ENCODE peak calls at places on chromosomes 4 and X, in four cellular contexts. One of them, this sample, is unnamed.

GRCh38 chrX:150482537-150483217 is 85.7 kb upstream of the MTM1 start:
- DNase-seq in adrenal gland: peak; percentile 47
- DNase-seq in HepG2: peak; percentile 9
- DNase-seq in IMR-90: peak; percentile 85
- DNase-seq in this sample: peak; percentile 58

GRCh38 chrX:102846544-102847236 is 90.4 kb upstream of the RAB40AL start:
- DNase-seq in HepG2: no peak
- DNase-seq in IMR-90: peak; percentile 73
- DNase-seq in adrenal gland: no peak
- DNase-seq in this sample: no peak

GRCh38 chrX:50812995-50813842 is 775 bp downstream of the SHROOM4 start:
- DNase-seq in IMR-90: peak; percentile 46
- DNase-seq in HepG2: no peak
- DNase-seq in adrenal gland: peak; percentile 40
- DNase-seq in this sample: peak; percentile 52

GRCh38 chr4:25694466-25694865 is 38.8 kb downstream of the SLC34A2 start:
- DNase-seq in adrenal gland: no peak
- DNase-seq in HepG2: no peak
- DNase-seq in IMR-90: peak; percentile 1
- DNase-seq in this sample: peak; percentile 38

GRCh38 chr4:104418313-104418712 is 76.4 kb downstream of the CXXC4 start:
- DNase-seq in HepG2: no peak
- DNase-seq in adrenal gland: no peak
- DNase-seq in IMR-90: no peak
- DNase-seq in this sample: peak; percentile 14

GRCh38 chr4:109429545-109429944 is 4.1 kb upstream of the SEC24B start:
- DNase-seq in HepG2: no peak
- DNase-seq in IMR-90: no peak
- DNase-seq in adrenal gland: no peak
- DNase-seq in this sample: no peak

GRCh38 chr4:55411621-55412020 is 15.9 kb downstream of the TMEM165 start:
- DNase-seq in adrenal gland: no peak
- DNase-seq in IMR-90: peak; percentile 37
- DNase-seq in HepG2: no peak
- DNase-seq in this sample: no peak

GRCh38 chr4:89268572-89269180 is 38.9 kb downstream of the GPRIN3 start:
- DNase-seq in IMR-90: no peak
- DNase-seq in adrenal gland: no peak
- DNase-seq in HepG2: no peak
- DNase-seq in this sample: no peak

GRCh38 chrX:148024425-148025148 is 43.5 kb downstream of the FMR1NB start:
- DNase-seq in HepG2: no peak
- DNase-seq in IMR-90: no peak
- DNase-seq in adrenal gland: no peak
- DNase-seq in this sample: no peak

GRCh38 chr4:26030260-26030667 is 116.2 kb downstream of the SMIM20 start:
- DNase-seq in IMR-90: no peak
- DNase-seq in adrenal gland: no peak
- DNase-seq in HepG2: no peak
- DNase-seq in this sample: no peak

GRCh38 chr4:95155759-95156451 is 392.9 kb downstream of the UNC5C start:
- DNase-seq in IMR-90: peak; percentile 41
- DNase-seq in adrenal gland: no peak
- DNase-seq in HepG2: peak; percentile 13
- DNase-seq in this sample: peak; percentile 54

GRCh38 chr4:951186-951585 is 18.9 kb downstream of the TMEM175 start:
- DNase-seq in adrenal gland: peak; percentile 13
- DNase-seq in IMR-90: no peak
- DNase-seq in HepG2: no peak
- DNase-seq in this sample: no peak

GRCh38 chrX:69493193-69493592 is 10.9 kb upstream of the NALF2 start:
- DNase-seq in HepG2: peak; percentile 44
- DNase-seq in adrenal gland: peak; percentile 62
- DNase-seq in IMR-90: no peak
- DNase-seq in this sample: peak; percentile 37

GRCh38 chr4:86551387-86551786 is 42.7 kb upstream of the PTPN13 start:
- DNase-seq in IMR-90: no peak
- DNase-seq in adrenal gland: no peak
- DNase-seq in HepG2: no peak
- DNase-seq in this sample: no peak

GRCh38 chr4:19214591-19214990 is 1037.1 kb upstream of the SLIT2 start:
- DNase-seq in HepG2: no peak
- DNase-seq in adrenal gland: no peak
- DNase-seq in IMR-90: peak; percentile 10
- DNase-seq in this sample: peak; percentile 10

GRCh38 chr4:81405900-81406401 is 65.8 kb downstream of the RASGEF1B start:
- DNase-seq in HepG2: peak; percentile 81
- DNase-seq in IMR-90: peak; percentile 77
- DNase-seq in adrenal gland: peak; percentile 60
- DNase-seq in this sample: peak; percentile 89

GRCh38 chrX:129808829-129809745 is 29.3 kb downstream of the SASH3 start:
- DNase-seq in HepG2: no peak
- DNase-seq in IMR-90: no peak
- DNase-seq in adrenal gland: no peak
- DNase-seq in this sample: no peak

GRCh38 chr4:4780634-4781287 is 78.7 kb upstream of the MSX1 start:
- DNase-seq in HepG2: no peak
- DNase-seq in adrenal gland: no peak
- DNase-seq in IMR-90: peak; percentile 88
- DNase-seq in this sample: no peak

GRCh38 chrX:110257889-110258288 is 60.0 kb downstream of the AMMECR1 start:
- DNase-seq in HepG2: no peak
- DNase-seq in adrenal gland: no peak
- DNase-seq in IMR-90: no peak
- DNase-seq in this sample: no peak

GRCh38 chrX:53263597-53264094 is 17.7 kb downstream of the IQSEC2 start:
- DNase-seq in IMR-90: peak; percentile 71
- DNase-seq in adrenal gland: peak; percentile 59
- DNase-seq in HepG2: no peak
- DNase-seq in this sample: no peak

GRCh38 chrX:48045410-48046311 is 25.8 kb downstream of the ZNF630 start:
- DNase-seq in IMR-90: peak; percentile 77
- DNase-seq in adrenal gland: peak; percentile 50
- DNase-seq in HepG2: peak; percentile 7
- DNase-seq in this sample: peak; percentile 40

GRCh38 chr4:128427832-128428366 is 140.3 kb upstream of the PGRMC2 start:
- DNase-seq in adrenal gland: peak; percentile 59
- DNase-seq in IMR-90: peak; percentile 68
- DNase-seq in HepG2: peak; percentile 66
- DNase-seq in this sample: peak; percentile 66

GRCh38 chr4:55355555-55355954 is 9.5 kb downstream of the SRD5A3 start:
- DNase-seq in IMR-90: no peak
- DNase-seq in adrenal gland: no peak
- DNase-seq in HepG2: no peak
- DNase-seq in this sample: no peak

GRCh38 chr4:154564311-154564710 is 1.5 kb downstream of the FGB start:
- DNase-seq in HepG2: no peak
- DNase-seq in adrenal gland: no peak
- DNase-seq in IMR-90: no peak
- DNase-seq in this sample: no peak

GRCh38 chr4:99209671-99210070 is 9.4 kb downstream of the ADH6 start:
- DNase-seq in HepG2: no peak
- DNase-seq in IMR-90: peak; percentile 71
- DNase-seq in adrenal gland: no peak
- DNase-seq in this sample: no peak

GRCh38 chr4:15649914-15650545 is 5.1 kb downstream of the FBXL5 start:
- DNase-seq in adrenal gland: peak; percentile 65
- DNase-seq in IMR-90: peak; percentile 63
- DNase-seq in HepG2: peak; percentile 59
- DNase-seq in this sample: peak; percentile 62

GRCh38 chr4:176438401-176438800 is 118.6 kb downstream of the SPCS3 start:
- DNase-seq in HepG2: no peak
- DNase-seq in adrenal gland: no peak
- DNase-seq in IMR-90: no peak
- DNase-seq in this sample: no peak

GRCh38 chr4:180310616-180311015 is 1932.6 kb upstream of the TENM3 start:
- DNase-seq in adrenal gland: no peak
- DNase-seq in HepG2: no peak
- DNase-seq in IMR-90: no peak
- DNase-seq in this sample: no peak

GRCh38 chrX:9848718-9849481 is 62.7 kb downstream of the SHROOM2 start:
- DNase-seq in adrenal gland: no peak
- DNase-seq in IMR-90: no peak
- DNase-seq in HepG2: no peak
- DNase-seq in this sample: no peak

GRCh38 chrX:138128025-138128671 is 562.2 kb downstream of the ZIC3 start:
- DNase-seq in adrenal gland: peak; percentile 26
- DNase-seq in IMR-90: peak; percentile 11
- DNase-seq in HepG2: peak; percentile 2
- DNase-seq in this sample: peak; percentile 40

GRCh38 chrX:153456161-153456560 is 10.3 kb upstream of the TREX2 start:
- DNase-seq in IMR-90: no peak
- DNase-seq in adrenal gland: no peak
- DNase-seq in HepG2: no peak
- DNase-seq in this sample: no peak

GRCh38 chr4:94486372-94486801 is 34.6 kb downstream of the PDLIM5 start:
- DNase-seq in adrenal gland: no peak
- DNase-seq in HepG2: no peak
- DNase-seq in IMR-90: peak; percentile 20
- DNase-seq in this sample: no peak

GRCh38 chrX:13857804-13858203 is 40.9 kb upstream of the GPM6B start:
- DNase-seq in adrenal gland: no peak
- DNase-seq in IMR-90: no peak
- DNase-seq in HepG2: no peak
- DNase-seq in this sample: no peak

DNA sequence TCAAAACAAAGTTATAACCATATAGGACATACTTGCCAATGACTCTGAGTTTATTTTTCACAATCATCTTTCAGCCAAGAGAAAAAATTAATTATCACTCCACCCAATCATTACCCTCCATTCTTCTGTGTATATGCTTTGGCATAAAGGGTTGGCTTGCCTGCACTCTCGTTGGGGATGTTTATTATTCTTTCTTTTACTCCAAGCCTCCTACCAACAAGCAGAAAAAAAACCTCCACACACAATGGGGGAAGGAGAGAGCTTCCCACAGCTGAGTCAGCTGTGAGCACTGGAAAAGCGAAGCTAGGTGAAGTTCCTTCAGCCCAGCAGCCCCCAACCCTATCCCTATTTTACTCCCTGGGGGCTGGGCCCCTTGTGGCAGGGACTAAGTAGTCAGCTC is 1.5 kb downstream of the OPHN1 start:
- DNase-seq in IMR-90: peak; percentile 66
- DNase-seq in HepG2: no peak
- DNase-seq in adrenal gland: no peak
- DNase-seq in this sample: no peak
- H3K27ac ChIP-seq in IMR-90: no peak overlapping the region
- H3K27ac ChIP-seq in HepG2: no peak overlapping the region
- H3K27ac ChIP-seq in adrenal gland: no peak overlapping the region
- H3K27ac ChIP-seq in this sample: peak overlapping the region; percentile 98

DNA sequence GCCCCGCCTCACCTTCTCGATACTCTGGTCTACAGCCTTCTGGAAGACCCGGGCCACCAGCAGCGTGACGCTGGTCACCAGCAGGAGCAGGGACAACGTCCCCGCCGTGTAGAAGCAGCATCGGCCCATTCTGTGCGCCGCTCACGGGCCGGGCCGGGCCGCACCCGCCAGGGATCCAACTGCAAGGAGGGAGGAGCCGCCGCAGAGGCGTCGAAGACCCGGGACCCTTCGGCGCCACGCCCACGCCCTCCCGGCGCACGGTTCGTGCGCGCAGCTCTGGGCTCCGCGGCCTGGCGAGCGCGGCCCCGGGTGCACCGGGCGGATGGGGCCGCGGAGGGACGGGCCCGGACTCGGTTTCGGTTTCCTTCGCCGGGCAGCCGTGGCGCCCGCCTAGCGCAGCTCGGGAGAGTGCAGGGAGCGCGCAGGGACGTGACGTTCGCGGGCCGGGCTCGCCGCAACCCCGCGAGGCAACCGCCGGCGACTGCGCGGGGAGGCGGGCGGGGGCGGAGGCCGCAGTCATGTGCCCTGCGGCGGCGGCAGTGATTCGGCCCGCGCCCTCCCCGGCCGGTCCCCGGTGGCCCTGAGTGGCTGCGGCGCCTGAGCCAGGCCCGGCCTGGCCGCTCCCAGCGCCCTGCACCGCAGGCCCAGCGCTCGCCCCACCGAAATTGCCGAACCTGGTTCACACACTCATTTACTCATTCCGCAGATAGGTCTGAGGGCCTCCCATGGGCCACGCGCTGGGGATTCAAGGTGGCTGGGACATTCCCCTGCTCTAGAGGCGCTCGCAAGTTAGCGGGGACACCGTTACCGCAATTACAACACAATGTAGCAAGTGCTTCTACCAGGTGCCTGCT is at the start of gene SCARB2:
- DNase-seq in adrenal gland: peak; percentile 90
- DNase-seq in IMR-90: peak; percentile 84
- DNase-seq in HepG2: peak; percentile 61
- DNase-seq in this sample: peak; percentile 94
- H3K4me1 ChIP-seq in adrenal gland: peaks cover 51% of the 10 kb centered on the region
- H3K4me1 ChIP-seq in IMR-90: peaks cover 11% of the 10 kb centered on the region
- H3K4me1 ChIP-seq in HepG2: peaks cover 69% of the 10 kb centered on the region
- H3K4me1 ChIP-seq in this sample: peaks cover 56% of the 10 kb centered on the region

GRCh38 chr4:2804973-2805501 is 12.2 kb downstream of the SH3BP2 start:
- DNase-seq in IMR-90: no peak
- DNase-seq in HepG2: no peak
- DNase-seq in adrenal gland: no peak
- DNase-seq in this sample: no peak
- TF ChIP-seq CTCF in IMR-90: no peak
- TF ChIP-seq CTCF in HepG2: no peak
- TF ChIP-seq CTCF in adrenal gland: no peak
- TF ChIP-seq CTCF in this sample: no peak

GRCh38 chr4:158018831-158019230 is 154.0 kb downstream of the GASK1B start:
- DNase-seq in IMR-90: no peak
- DNase-seq in HepG2: no peak
- DNase-seq in adrenal gland: no peak
- DNase-seq in this sample: no peak

GRCh38 chr4:158025131-158025530 is 147.7 kb downstream of the GASK1B start:
- DNase-seq in IMR-90: peak; percentile 36
- DNase-seq in adrenal gland: no peak
- DNase-seq in HepG2: no peak
- DNase-seq in this sample: peak; percentile 29

GRCh38 chr4:158020175-158020574 is 152.7 kb downstream of the GASK1B start:
- DNase-seq in IMR-90: peak; percentile 96
- DNase-seq in HepG2: peak; percentile 92
- DNase-seq in adrenal gland: no peak
- DNase-seq in this sample: peak; percentile 71

GRCh38 chr4:158018090-158018808 is 154.6 kb downstream of the GASK1B start:
- DNase-seq in HepG2: no peak
- DNase-seq in adrenal gland: no peak
- DNase-seq in IMR-90: no peak
- DNase-seq in this sample: no peak

DNA sequence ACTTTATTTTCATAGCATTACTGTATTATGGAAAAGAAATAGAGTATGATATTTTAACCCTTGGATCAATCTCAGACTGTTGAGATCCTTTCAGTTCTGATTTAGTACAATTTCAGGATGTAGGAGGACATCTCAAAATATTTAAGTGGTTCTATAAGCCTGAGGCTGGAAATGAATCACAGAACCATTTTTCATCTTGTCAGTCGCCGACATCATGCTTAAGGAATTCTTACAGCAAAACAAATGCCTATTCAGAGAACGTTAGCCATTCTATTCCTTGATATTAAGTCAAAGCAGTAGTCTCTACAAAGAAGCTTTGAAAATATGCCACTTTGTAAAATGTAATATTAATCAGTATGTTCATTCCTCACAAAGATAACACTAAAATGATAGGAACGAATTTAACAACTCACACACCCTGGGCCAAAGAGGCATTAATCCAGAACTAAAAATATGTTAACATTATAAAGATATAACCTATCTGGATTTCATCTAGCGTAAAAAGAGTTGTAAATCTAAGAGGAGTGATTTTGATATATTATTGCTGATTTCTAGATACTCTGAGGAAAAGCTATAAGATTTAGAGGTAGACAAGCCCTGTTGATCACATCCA is 152.0 kb downstream of the GASK1B start:
- DNase-seq in HepG2: peak; percentile 44
- DNase-seq in IMR-90: peak; percentile 95
- DNase-seq in adrenal gland: no peak
- DNase-seq in this sample: peak; percentile 42
- H3K27ac ChIP-seq in HepG2: peak overlapping the region; percentile 60
- H3K27ac ChIP-seq in IMR-90: peak overlapping the region; percentile 88
- H3K27ac ChIP-seq in adrenal gland: no peak overlapping the region
- H3K27ac ChIP-seq in this sample: peak overlapping the region; percentile 77